ENCODE peak calls at places on chromosomes 4 and X, in four cellular contexts. F is activated naive CD8-positive, alpha-beta T cell treated with anti-CD3 and anti-CD28 coated beads, Interleukin-2, amount 50 U/mL, for 24 hours; I is Right ventricle myocardium superior; J is COR-L47. H is an unnamed sample.

GRCh38 chr4:184649971-184650855 is 675 bp downstream of the PRIMPOL start:
- DNase-seq in I (peak; percentile 46), F (peak; percentile 33), J (peak; percentile 28), H (no peak)

GRCh38 chr4:153799708-153800074 is 10.8 kb upstream of the SFRP2 start:
- DNase-seq in I (no peak), F (no peak), J (no peak), H (no peak)

GRCh38 chr4:158010346-158010745 is 162.5 kb downstream of the GASK1B start:
- DNase-seq in I (no peak), J (no peak), F (no peak), H (no peak)

GRCh38 chr4:41880022-41880837 is 55.0 kb upstream of the TMEM33 start:
- DNase-seq in J (no peak), F (no peak), I (no peak), H (no peak)

GRCh38 chrX:3567681-3568080 is 145.8 kb downstream of the PRKX start:
- DNase-seq in F (no peak), J (no peak), I (no peak), H (no peak)

GRCh38 chr4:42865572-42866189 is 26.8 kb upstream of the GRXCR1 start:
- DNase-seq in J (peak; percentile 39), I (no peak), F (peak; percentile 44), H (no peak)

GRCh38 chr4:178198691-178199090 is 756.5 kb upstream of the AGA start:
- DNase-seq in J (no peak), F (no peak), I (no peak), H (no peak)

GRCh38 chrX:43589735-43590515 is 66.2 kb upstream of the MAOA start:
- DNase-seq in F (no peak), J (no peak), I (no peak), H (no peak)

GRCh38 chr4:26823583-26823982 is 37.1 kb upstream of the STIM2 start:
- DNase-seq in I (no peak), F (no peak), J (no peak), H (no peak)

H was measured in posterior vena cava.